ENCODE peak calls at places on chromosome 1, in four cellular contexts. One of them, this sample, is unnamed.

GRCh38 chr1:77658271-77658670 is 24.2 kb downstream of the ZZZ3 start:
- DNase-seq in AG04450: no peak
- DNase-seq in brain microvascular endothelial cell: no peak
- DNase-seq in heart right ventricle: no peak
- DNase-seq in this sample: no peak

GRCh38 chr1:247337250-247337746 is 5.6 kb upstream of the ZNF496 start:
- DNase-seq in brain microvascular endothelial cell: no peak
- DNase-seq in AG04450: no peak
- DNase-seq in heart right ventricle: peak
- DNase-seq in this sample: no peak

GRCh38 chr1:151371744-151372410 is 628 bp downstream of the SELENBP1 start:
- DNase-seq in heart right ventricle: peak
- DNase-seq in AG04450: no peak
- DNase-seq in brain microvascular endothelial cell: no peak
- DNase-seq in this sample: no peak

GRCh38 chr1:10973552-10973951 is 38.9 kb upstream of the TARDBP start:
- DNase-seq in heart right ventricle: no peak
- DNase-seq in brain microvascular endothelial cell: no peak
- DNase-seq in AG04450: peak
- DNase-seq in this sample: no peak

GRCh38 chr1:56167596-56167995 is 411.8 kb downstream of the PLPP3 start:
- DNase-seq in AG04450: no peak
- DNase-seq in heart right ventricle: no peak
- DNase-seq in brain microvascular endothelial cell: no peak
- DNase-seq in this sample: no peak

GRCh38 chr1:3014041-3014440 is 7.2 kb upstream of the ACTRT2 start:
- DNase-seq in brain microvascular endothelial cell: no peak
- DNase-seq in AG04450: no peak
- DNase-seq in heart right ventricle: no peak
- DNase-seq in this sample: no peak

GRCh38 chr1:34781844-34782391 is 904 bp downstream of the GJB3 start:
- DNase-seq in heart right ventricle: no peak
- DNase-seq in brain microvascular endothelial cell: no peak
- DNase-seq in AG04450: no peak
- DNase-seq in this sample: no peak

GRCh38 chr1:78004719-78005346 is at the start of gene DNAJB4:
- DNase-seq in AG04450: peak
- DNase-seq in heart right ventricle: peak
- DNase-seq in brain microvascular endothelial cell: peak
- DNase-seq in this sample: peak

GRCh38 chr1:17292299-17293198 is 15.4 kb upstream of the PADI4 start:
- DNase-seq in brain microvascular endothelial cell: no peak
- DNase-seq in AG04450: no peak
- DNase-seq in heart right ventricle: no peak
- DNase-seq in this sample: no peak

GRCh38 chr1:182752077-182752826 is 37.3 kb upstream of the NPL start:
- DNase-seq in AG04450: peak
- DNase-seq in heart right ventricle: peak
- DNase-seq in brain microvascular endothelial cell: no peak
- DNase-seq in this sample: no peak

GRCh38 chr1:74504125-74505065 is 8.0 kb downstream of the LRRC53 start:
- DNase-seq in AG04450: peak
- DNase-seq in heart right ventricle: peak
- DNase-seq in brain microvascular endothelial cell: peak
- DNase-seq in this sample: peak

GRCh38 chr1:234823191-234824176 is 213.5 kb upstream of the IRF2BP2 start:
- DNase-seq in AG04450: no peak
- DNase-seq in heart right ventricle: no peak
- DNase-seq in brain microvascular endothelial cell: no peak
- DNase-seq in this sample: no peak

GRCh38 chr1:196380311-196380710 is 227.9 kb downstream of the KCNT2 start:
- DNase-seq in heart right ventricle: no peak
- DNase-seq in brain microvascular endothelial cell: no peak
- DNase-seq in AG04450: no peak
- DNase-seq in this sample: no peak

DNA sequence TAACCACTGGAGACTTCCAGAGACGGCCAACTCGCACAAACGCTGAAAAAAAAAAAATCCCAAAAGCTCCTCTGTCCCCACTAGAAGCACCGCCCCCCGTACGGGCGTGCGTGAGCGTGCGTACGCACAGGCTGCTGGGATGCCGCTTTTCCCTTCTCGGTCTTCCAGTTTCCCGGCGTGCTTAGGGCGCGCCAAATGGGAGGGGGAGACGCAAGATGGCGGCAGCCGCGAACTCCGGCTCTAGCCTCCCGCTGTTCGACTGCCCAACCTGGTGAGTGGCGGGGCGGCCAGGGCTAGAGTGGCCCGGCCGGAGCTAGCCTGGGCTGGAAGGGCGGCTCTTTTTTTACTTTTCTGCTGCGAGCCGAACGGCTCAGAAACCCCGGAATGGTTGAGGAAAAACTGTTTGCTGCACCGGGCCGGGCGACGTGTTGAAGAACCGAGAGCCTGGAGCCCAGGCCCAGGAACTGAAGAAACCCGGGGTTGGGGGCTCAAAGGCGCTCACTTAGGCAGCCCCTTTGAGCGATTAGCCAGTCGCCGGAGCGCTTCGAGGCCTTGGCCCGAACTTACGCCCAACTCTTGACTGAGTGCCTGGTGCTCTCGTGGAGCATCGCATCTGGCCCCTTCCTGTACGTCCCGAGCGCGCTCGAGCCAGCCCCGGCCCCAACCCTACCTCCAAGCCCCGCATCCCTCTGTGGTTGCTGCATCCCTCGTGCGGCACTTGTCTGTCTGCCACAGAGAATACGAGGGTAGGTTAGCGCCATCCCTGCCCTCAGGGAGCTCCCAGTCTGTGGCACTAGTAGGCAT is at the start of gene PPP1R8:
- DNase-seq in AG04450: peak
- DNase-seq in heart right ventricle: peak
- DNase-seq in brain microvascular endothelial cell: peak
- DNase-seq in this sample: peak
- TF ChIP-seq CTCF in AG04450: no peak
- TF ChIP-seq CTCF in heart right ventricle: no peak
- TF ChIP-seq CTCF in brain microvascular endothelial cell: no peak
- TF ChIP-seq CTCF in this sample: no peak

DNA sequence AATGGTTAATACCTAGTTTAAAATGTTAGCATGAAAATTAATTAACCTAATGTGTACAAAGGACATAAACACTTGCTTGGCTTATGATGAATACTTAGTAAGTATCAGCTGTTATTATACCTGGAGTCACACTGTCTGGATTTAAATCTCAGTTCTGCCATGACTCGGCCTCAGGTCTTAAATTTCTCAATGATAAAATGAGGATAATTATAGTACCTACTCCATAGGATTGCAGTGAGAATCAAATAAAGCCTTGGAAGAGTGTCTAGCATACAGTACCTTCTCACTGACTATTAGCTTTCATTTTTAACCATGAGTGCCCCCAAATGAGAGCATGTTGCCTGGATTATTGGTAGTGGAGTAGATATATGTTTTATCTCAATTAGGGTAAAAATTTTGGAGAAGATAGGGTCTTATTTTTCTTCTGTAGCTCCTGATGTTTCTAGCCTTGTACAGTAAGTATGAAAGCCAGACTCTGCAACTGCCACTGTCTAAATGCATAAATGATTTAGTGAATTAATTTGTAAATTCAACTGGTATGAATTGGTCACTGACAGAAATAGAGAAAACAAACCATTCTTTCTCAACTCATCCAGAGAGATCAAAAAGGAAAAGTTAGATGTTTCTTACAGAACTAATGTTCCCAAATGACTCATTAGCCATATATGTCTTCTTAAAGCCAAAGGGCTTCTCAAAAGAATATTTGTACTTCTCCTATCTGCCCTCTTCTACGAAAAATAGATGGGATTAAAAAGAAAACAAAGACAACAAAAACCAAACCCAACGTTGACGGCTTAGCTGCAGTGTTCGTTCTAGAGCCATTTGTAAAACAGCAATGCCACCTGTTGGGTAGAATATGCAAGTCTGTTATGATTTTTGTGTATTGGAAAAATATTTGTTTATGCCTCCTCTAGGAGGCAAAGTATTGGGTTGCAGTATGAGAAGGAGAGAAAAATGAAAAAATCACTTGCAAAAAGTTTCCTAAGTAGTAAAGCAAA is 53.8 kb upstream of the MROH9 start:
- DNase-seq in heart right ventricle: peak
- DNase-seq in AG04450: no peak
- DNase-seq in brain microvascular endothelial cell: peak
- DNase-seq in this sample: no peak
- H3K4me3 ChIP-seq in heart right ventricle: no peak
- H3K4me3 ChIP-seq in AG04450: no peak
- H3K4me3 ChIP-seq in brain microvascular endothelial cell: no peak
- H3K4me3 ChIP-seq in this sample: no peak

DNA sequence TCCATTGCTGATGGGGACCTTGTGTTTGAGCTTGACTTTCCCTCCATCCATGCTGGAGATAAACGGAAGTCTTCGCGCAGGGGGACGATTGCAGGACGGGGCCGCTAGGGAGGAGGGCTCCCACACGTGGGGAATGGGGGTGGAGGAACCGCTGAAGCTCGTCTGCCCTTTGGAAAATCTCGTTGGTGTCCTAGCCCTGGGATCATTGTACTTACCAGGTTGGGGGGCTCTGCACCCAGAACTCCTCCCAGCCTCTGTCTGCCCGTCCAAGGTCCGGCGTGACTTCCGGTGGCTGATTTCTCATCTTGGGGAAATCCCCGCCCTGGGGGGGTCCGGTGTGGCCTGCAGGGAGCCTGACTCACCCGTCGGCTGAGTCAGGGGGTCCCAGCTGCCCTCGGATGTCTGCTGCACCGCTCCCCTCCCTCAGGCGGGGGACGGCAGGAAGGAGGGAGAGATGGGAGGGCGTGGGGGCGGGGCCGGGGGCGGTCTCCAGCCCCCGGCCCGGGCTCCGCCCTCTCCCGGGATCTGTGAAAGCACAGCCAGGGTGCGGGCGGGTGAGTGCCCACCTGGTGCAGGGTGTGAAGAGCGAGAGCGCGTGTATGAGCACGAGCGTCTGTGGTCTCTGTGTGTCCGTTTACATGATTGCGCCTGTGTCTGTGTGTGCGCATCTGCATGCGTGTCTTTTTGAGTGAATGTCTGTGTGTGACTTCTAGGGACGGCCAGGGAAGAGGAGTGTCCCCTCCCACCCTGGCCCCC is 35.8 kb downstream of the PIK3CD start:
- DNase-seq in heart right ventricle: peak
- DNase-seq in AG04450: peak
- DNase-seq in brain microvascular endothelial cell: peak
- DNase-seq in this sample: no peak
- TF ChIP-seq CTCF in heart right ventricle: no peak
- TF ChIP-seq CTCF in AG04450: peak
- TF ChIP-seq CTCF in brain microvascular endothelial cell: peak
- TF ChIP-seq CTCF in this sample: peak

GRCh38 chr1:178487070-178487615 is 9.6 kb downstream of the CLEC20A start:
- DNase-seq in brain microvascular endothelial cell: no peak
- DNase-seq in AG04450: no peak
- DNase-seq in heart right ventricle: no peak
- DNase-seq in this sample: no peak
- H3K4me3 ChIP-seq in brain microvascular endothelial cell: peak
- H3K4me3 ChIP-seq in AG04450: no peak
- H3K4me3 ChIP-seq in heart right ventricle: peak
- H3K4me3 ChIP-seq in this sample: no peak

GRCh38 chr1:30321216-30321910 is 402.0 kb downstream of the MATN1 start:
- DNase-seq in brain microvascular endothelial cell: no peak
- DNase-seq in heart right ventricle: no peak
- DNase-seq in AG04450: no peak
- DNase-seq in this sample: no peak

GRCh38 chr1:30323841-30324240 is 399.5 kb downstream of the MATN1 start:
- DNase-seq in AG04450: no peak
- DNase-seq in brain microvascular endothelial cell: no peak
- DNase-seq in heart right ventricle: no peak
- DNase-seq in this sample: no peak

GRCh38 chr1:30321996-30322858 is 401.2 kb downstream of the MATN1 start:
- DNase-seq in brain microvascular endothelial cell: no peak
- DNase-seq in heart right ventricle: no peak
- DNase-seq in AG04450: no peak
- DNase-seq in this sample: no peak

GRCh38 chr1:30323352-30323751 is 400.0 kb downstream of the MATN1 start:
- DNase-seq in AG04450: no peak
- DNase-seq in heart right ventricle: no peak
- DNase-seq in brain microvascular endothelial cell: no peak
- DNase-seq in this sample: no peak

DNA sequence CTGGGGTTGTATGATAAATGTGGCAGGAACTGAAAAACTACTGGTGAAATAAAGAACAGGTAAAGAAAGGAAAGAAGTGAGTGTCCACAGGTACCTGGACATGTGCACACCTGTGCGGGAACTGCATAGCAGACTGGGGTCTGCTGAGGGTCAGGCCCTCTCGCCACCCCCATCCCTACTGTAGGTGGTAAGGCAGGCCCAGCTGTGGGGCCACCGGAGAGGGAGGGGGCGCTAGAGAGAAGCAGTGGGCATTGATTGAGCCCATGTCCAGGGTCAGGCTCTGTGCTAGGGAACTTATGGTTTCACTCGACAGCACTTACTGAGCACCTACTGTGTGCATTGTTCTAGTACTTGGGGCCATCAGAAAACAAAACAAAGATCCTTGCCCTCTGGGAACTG is 400.5 kb downstream of the MATN1 start:
- DNase-seq in AG04450: no peak
- DNase-seq in heart right ventricle: no peak
- DNase-seq in brain microvascular endothelial cell: no peak
- DNase-seq in this sample: no peak
- TF ChIP-seq CTCF in AG04450: no peak
- TF ChIP-seq CTCF in heart right ventricle: no peak
- TF ChIP-seq CTCF in brain microvascular endothelial cell: no peak
- TF ChIP-seq CTCF in this sample: peak

GRCh38 chr1:180841460-180841859 is 71.2 kb upstream of the KIAA1614 start:
- DNase-seq in brain microvascular endothelial cell: no peak
- DNase-seq in heart right ventricle: no peak
- DNase-seq in AG04450: no peak
- DNase-seq in this sample: no peak
- H3K4me3 ChIP-seq in brain microvascular endothelial cell: no peak
- H3K4me3 ChIP-seq in heart right ventricle: no peak
- H3K4me3 ChIP-seq in AG04450: no peak
- H3K4me3 ChIP-seq in this sample: no peak

GRCh38 chr1:7902478-7903084 is 38.1 kb downstream of the TNFRSF9 start:
- DNase-seq in heart right ventricle: peak
- DNase-seq in AG04450: peak
- DNase-seq in brain microvascular endothelial cell: peak
- DNase-seq in this sample: peak
- TF ChIP-seq CTCF in heart right ventricle: peak
- TF ChIP-seq CTCF in AG04450: peak
- TF ChIP-seq CTCF in brain microvascular endothelial cell: peak
- TF ChIP-seq CTCF in this sample: peak

This sample was measured in epithelial cell of proximal tubule.